ENCODE peak calls at places on chromosome 4, in four cellular contexts. One of them, this sample, is unnamed. For H3K36me3, the result is how much of the 10 kb centered on the place peaks cover.

GRCh38 chr4:98557497-98557896 is 100.9 kb downstream of the TSPAN5 start:
- DNase-seq in HCT116: peak
- DNase-seq in heart left ventricle: no peak
- DNase-seq in endothelial cell of umbilical vein: peak
- DNase-seq in this sample: no peak

GRCh38 chr4:166252487-166253402 is 379.7 kb downstream of the TLL1 start:
- DNase-seq in endothelial cell of umbilical vein: peak
- DNase-seq in heart left ventricle: no peak
- DNase-seq in HCT116: peak
- DNase-seq in this sample: no peak

GRCh38 chr4:183492791-183493221 is 12.1 kb upstream of the ING2 start:
- DNase-seq in heart left ventricle: no peak
- DNase-seq in HCT116: no peak
- DNase-seq in endothelial cell of umbilical vein: peak
- DNase-seq in this sample: peak

GRCh38 chr4:29310252-29310651 is 1409.9 kb upstream of the PCDH7 start:
- DNase-seq in heart left ventricle: no peak
- DNase-seq in endothelial cell of umbilical vein: peak
- DNase-seq in HCT116: no peak
- DNase-seq in this sample: no peak

GRCh38 chr4:48553720-48554119 is 63.7 kb downstream of the ZAR1 start:
- DNase-seq in heart left ventricle: no peak
- DNase-seq in endothelial cell of umbilical vein: no peak
- DNase-seq in HCT116: no peak
- DNase-seq in this sample: no peak

GRCh38 chr4:123776267-123776666 is 379.7 kb downstream of the SPRY1 start:
- DNase-seq in heart left ventricle: no peak
- DNase-seq in endothelial cell of umbilical vein: no peak
- DNase-seq in HCT116: no peak
- DNase-seq in this sample: no peak

GRCh38 chr4:144633215-144633614 is 12.7 kb upstream of the HHIP start:
- DNase-seq in heart left ventricle: no peak
- DNase-seq in HCT116: no peak
- DNase-seq in endothelial cell of umbilical vein: no peak
- DNase-seq in this sample: no peak

GRCh38 chr4:19455196-19455595 is 796.5 kb upstream of the SLIT2 start:
- DNase-seq in endothelial cell of umbilical vein: no peak
- DNase-seq in heart left ventricle: no peak
- DNase-seq in HCT116: peak
- DNase-seq in this sample: no peak

GRCh38 chr4:140718240-140718639 is 37.9 kb downstream of the TBC1D9 start:
- DNase-seq in HCT116: no peak
- DNase-seq in heart left ventricle: no peak
- DNase-seq in endothelial cell of umbilical vein: peak
- DNase-seq in this sample: no peak

GRCh38 chr4:145557720-145558119 is 61.5 kb upstream of the MMAA start:
- DNase-seq in HCT116: peak
- DNase-seq in heart left ventricle: peak
- DNase-seq in endothelial cell of umbilical vein: peak
- DNase-seq in this sample: no peak

GRCh38 chr4:106502106-106502699 is 133.6 kb upstream of the GIMD1 start:
- DNase-seq in HCT116: peak
- DNase-seq in endothelial cell of umbilical vein: peak
- DNase-seq in heart left ventricle: peak
- DNase-seq in this sample: no peak

GRCh38 chr4:162852642-162853041 is 314.0 kb downstream of the NAF1 start:
- DNase-seq in HCT116: no peak
- DNase-seq in endothelial cell of umbilical vein: no peak
- DNase-seq in heart left ventricle: no peak
- DNase-seq in this sample: no peak

GRCh38 chr4:23888421-23889319 is 1.2 kb downstream of the PPARGC1A start:
- DNase-seq in heart left ventricle: no peak
- DNase-seq in HCT116: no peak
- DNase-seq in endothelial cell of umbilical vein: no peak
- DNase-seq in this sample: no peak

GRCh38 chr4:102518703-102519131 is 17.6 kb downstream of the NFKB1 start:
- DNase-seq in HCT116: no peak
- DNase-seq in endothelial cell of umbilical vein: no peak
- DNase-seq in heart left ventricle: no peak
- DNase-seq in this sample: no peak

GRCh38 chr4:26321326-26322276 is 787 bp downstream of the RBPJ start:
- DNase-seq in endothelial cell of umbilical vein: peak
- DNase-seq in HCT116: no peak
- DNase-seq in heart left ventricle: peak
- DNase-seq in this sample: no peak

GRCh38 chr4:2964077-2964471 is 703 bp downstream of the GRK4 start:
- DNase-seq in endothelial cell of umbilical vein: peak
- DNase-seq in heart left ventricle: peak
- DNase-seq in HCT116: no peak
- DNase-seq in this sample: no peak

GRCh38 chr4:11312389-11312788 is 116.3 kb downstream of the HS3ST1 start:
- DNase-seq in endothelial cell of umbilical vein: no peak
- DNase-seq in HCT116: no peak
- DNase-seq in heart left ventricle: peak
- DNase-seq in this sample: no peak

GRCh38 chr4:2388430-2389182 is 29.8 kb downstream of the ZFYVE28 start:
- DNase-seq in HCT116: no peak
- DNase-seq in endothelial cell of umbilical vein: no peak
- DNase-seq in heart left ventricle: no peak
- DNase-seq in this sample: no peak

GRCh38 chr4:159455675-159456235 is 352.9 kb downstream of the RAPGEF2 start:
- DNase-seq in endothelial cell of umbilical vein: peak
- DNase-seq in HCT116: peak
- DNase-seq in heart left ventricle: no peak
- DNase-seq in this sample: no peak

GRCh38 chr4:7223566-7223965 is 31.2 kb downstream of the SORCS2 start:
- DNase-seq in HCT116: no peak
- DNase-seq in heart left ventricle: no peak
- DNase-seq in endothelial cell of umbilical vein: no peak
- DNase-seq in this sample: no peak

GRCh38 chr4:81452452-81453011 is 19.2 kb downstream of the RASGEF1B start:
- DNase-seq in endothelial cell of umbilical vein: no peak
- DNase-seq in heart left ventricle: no peak
- DNase-seq in HCT116: no peak
- DNase-seq in this sample: no peak

GRCh38 chr4:129804458-129804981 is 708.6 kb downstream of the C4orf33 start:
- DNase-seq in HCT116: no peak
- DNase-seq in heart left ventricle: no peak
- DNase-seq in endothelial cell of umbilical vein: no peak
- DNase-seq in this sample: no peak

GRCh38 chr4:70637239-70637920 is 8.8 kb downstream of the ENAM start:
- DNase-seq in heart left ventricle: no peak
- DNase-seq in endothelial cell of umbilical vein: no peak
- DNase-seq in HCT116: no peak
- DNase-seq in this sample: no peak

GRCh38 chr4:183154701-183155391 is 55.8 kb downstream of the WWC2 start:
- DNase-seq in endothelial cell of umbilical vein: no peak
- DNase-seq in HCT116: no peak
- DNase-seq in heart left ventricle: no peak
- DNase-seq in this sample: no peak

GRCh38 chr4:4752576-4753401 is 106.7 kb upstream of the MSX1 start:
- DNase-seq in endothelial cell of umbilical vein: no peak
- DNase-seq in HCT116: no peak
- DNase-seq in heart left ventricle: no peak
- DNase-seq in this sample: peak

GRCh38 chr4:57442834-57443291 is 332.7 kb upstream of the IGFBP7 start:
- DNase-seq in heart left ventricle: peak
- DNase-seq in endothelial cell of umbilical vein: peak
- DNase-seq in HCT116: no peak
- DNase-seq in this sample: no peak

DNA sequence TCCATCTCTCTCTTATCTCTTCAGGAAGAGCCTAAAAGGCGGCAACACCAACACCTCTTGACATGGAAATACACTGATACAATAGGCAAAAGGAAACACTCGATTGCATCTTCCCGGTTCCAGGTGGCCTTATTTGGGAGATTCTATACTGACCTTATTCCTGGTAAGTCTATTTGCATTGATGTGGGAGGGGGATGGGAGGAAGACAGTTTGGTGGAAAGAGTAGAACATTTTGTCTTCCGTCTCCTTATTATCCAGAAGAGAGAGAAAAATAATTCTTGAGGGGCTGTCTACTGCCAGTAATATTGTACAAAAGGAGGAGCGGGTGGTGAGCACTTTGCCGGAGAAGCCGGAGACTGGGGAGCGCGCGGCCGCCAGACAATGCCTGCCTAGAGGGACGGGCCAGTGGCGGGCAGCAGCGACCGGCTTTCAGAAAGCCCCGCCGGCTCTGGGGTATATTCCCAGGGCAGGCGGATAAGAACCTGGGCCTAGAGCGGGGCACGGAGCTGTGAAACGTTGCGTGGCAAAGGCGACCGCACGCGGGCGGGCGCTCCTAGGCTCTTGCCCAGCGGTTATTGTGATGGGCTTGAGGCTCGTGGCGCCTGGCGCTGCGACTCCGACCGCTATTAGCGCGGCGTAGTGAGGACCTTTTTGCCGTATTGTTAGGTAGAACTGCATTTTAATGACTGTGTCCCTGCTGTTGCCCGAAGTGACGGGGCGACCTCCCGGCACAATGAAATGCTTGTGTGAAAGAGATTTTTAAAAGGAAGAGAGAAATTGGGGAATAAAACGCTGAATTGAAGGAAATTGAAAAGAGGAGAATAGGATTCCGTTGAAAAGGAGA is 520 bp downstream of the PRDM8 start:
- DNase-seq in endothelial cell of umbilical vein: peak
- DNase-seq in HCT116: no peak
- DNase-seq in heart left ventricle: no peak
- DNase-seq in this sample: no peak
- H3K4me3 ChIP-seq in endothelial cell of umbilical vein: no peak
- H3K4me3 ChIP-seq in HCT116: no peak
- H3K4me3 ChIP-seq in heart left ventricle: peak
- H3K4me3 ChIP-seq in this sample: peak

GRCh38 chr4:118175506-118175905 is 141.2 kb downstream of the NDST3 start:
- DNase-seq in heart left ventricle: no peak
- DNase-seq in HCT116: no peak
- DNase-seq in endothelial cell of umbilical vein: no peak
- DNase-seq in this sample: no peak

GRCh38 chr4:118173126-118173525 is 138.8 kb downstream of the NDST3 start:
- DNase-seq in endothelial cell of umbilical vein: no peak
- DNase-seq in HCT116: no peak
- DNase-seq in heart left ventricle: no peak
- DNase-seq in this sample: no peak

GRCh38 chr4:118180776-118181175 is 146.5 kb downstream of the NDST3 start:
- DNase-seq in HCT116: no peak
- DNase-seq in endothelial cell of umbilical vein: no peak
- DNase-seq in heart left ventricle: no peak
- DNase-seq in this sample: no peak

GRCh38 chr4:118173956-118174355 is 139.7 kb downstream of the NDST3 start:
- DNase-seq in HCT116: no peak
- DNase-seq in endothelial cell of umbilical vein: peak
- DNase-seq in heart left ventricle: no peak
- DNase-seq in this sample: peak

GRCh38 chr4:118177121-118177520 is 142.8 kb downstream of the NDST3 start:
- DNase-seq in heart left ventricle: no peak
- DNase-seq in endothelial cell of umbilical vein: no peak
- DNase-seq in HCT116: no peak
- DNase-seq in this sample: no peak
- H3K36me3 ChIP-seq in heart left ventricle: under half
- H3K36me3 ChIP-seq in endothelial cell of umbilical vein: under half
- H3K36me3 ChIP-seq in HCT116: under half
- H3K36me3 ChIP-seq in this sample: under half

GRCh38 chr4:53656421-53656981 is 65.2 kb upstream of the LNX1 start:
- DNase-seq in endothelial cell of umbilical vein: no peak
- DNase-seq in heart left ventricle: no peak
- DNase-seq in HCT116: no peak
- DNase-seq in this sample: peak
- TF ChIP-seq CTCF in endothelial cell of umbilical vein: peak
- TF ChIP-seq CTCF in heart left ventricle: peak
- TF ChIP-seq CTCF in HCT116: no peak
- TF ChIP-seq CTCF in this sample: peak

GRCh38 chr4:9867746-9868425 is 86.5 kb downstream of the DRD5 start:
- DNase-seq in endothelial cell of umbilical vein: no peak
- DNase-seq in heart left ventricle: no peak
- DNase-seq in HCT116: no peak
- DNase-seq in this sample: no peak
- H3K4me3 ChIP-seq in endothelial cell of umbilical vein: no peak
- H3K4me3 ChIP-seq in heart left ventricle: no peak
- H3K4me3 ChIP-seq in HCT116: no peak
- H3K4me3 ChIP-seq in this sample: no peak

DNA sequence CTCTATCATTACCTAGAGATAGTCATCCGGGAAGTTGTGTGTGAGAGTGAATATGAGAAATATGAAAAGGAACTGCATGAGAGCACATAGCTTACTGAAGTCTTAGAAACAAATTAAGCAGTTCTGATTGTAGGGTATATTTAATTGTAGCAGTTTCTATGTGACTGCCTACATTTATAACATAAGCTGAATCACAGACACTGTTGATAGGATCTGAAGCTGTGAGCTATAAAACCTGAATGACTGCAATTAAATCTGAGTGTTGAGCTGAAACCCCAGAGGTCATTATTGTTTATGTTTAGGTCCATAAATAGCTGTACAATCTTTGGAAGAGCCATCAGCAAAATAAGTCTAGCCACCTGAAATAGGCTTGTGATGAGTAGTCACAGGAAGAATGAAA is 210.1 kb upstream of the CXCL13 start:
- DNase-seq in heart left ventricle: no peak
- DNase-seq in HCT116: no peak
- DNase-seq in endothelial cell of umbilical vein: no peak
- DNase-seq in this sample: no peak
- H3K36me3 ChIP-seq in heart left ventricle: under half
- H3K36me3 ChIP-seq in HCT116: under half
- H3K36me3 ChIP-seq in endothelial cell of umbilical vein: under half
- H3K36me3 ChIP-seq in this sample: under half

GRCh38 chr4:176380352-176381157 is 60.8 kb downstream of the SPCS3 start:
- DNase-seq in endothelial cell of umbilical vein: no peak
- DNase-seq in HCT116: no peak
- DNase-seq in heart left ventricle: peak
- DNase-seq in this sample: no peak

GRCh38 chr4:176377705-176378302 is 58.0 kb downstream of the SPCS3 start:
- DNase-seq in HCT116: peak
- DNase-seq in endothelial cell of umbilical vein: peak
- DNase-seq in heart left ventricle: no peak
- DNase-seq in this sample: no peak

GRCh38 chr4:176376032-176376614 is 56.4 kb downstream of the SPCS3 start:
- DNase-seq in endothelial cell of umbilical vein: peak
- DNase-seq in heart left ventricle: no peak
- DNase-seq in HCT116: peak
- DNase-seq in this sample: no peak
- TF ChIP-seq CTCF in endothelial cell of umbilical vein: peak
- TF ChIP-seq CTCF in heart left ventricle: peak
- TF ChIP-seq CTCF in HCT116: peak
- TF ChIP-seq CTCF in this sample: peak

GRCh38 chr4:99645036-99645435 is 12.6 kb downstream of the C4orf54 start:
- DNase-seq in endothelial cell of umbilical vein: no peak
- DNase-seq in HCT116: no peak
- DNase-seq in heart left ventricle: no peak
- DNase-seq in this sample: no peak
- H3K4me3 ChIP-seq in endothelial cell of umbilical vein: no peak
- H3K4me3 ChIP-seq in HCT116: no peak
- H3K4me3 ChIP-seq in heart left ventricle: no peak
- H3K4me3 ChIP-seq in this sample: no peak

DNA sequence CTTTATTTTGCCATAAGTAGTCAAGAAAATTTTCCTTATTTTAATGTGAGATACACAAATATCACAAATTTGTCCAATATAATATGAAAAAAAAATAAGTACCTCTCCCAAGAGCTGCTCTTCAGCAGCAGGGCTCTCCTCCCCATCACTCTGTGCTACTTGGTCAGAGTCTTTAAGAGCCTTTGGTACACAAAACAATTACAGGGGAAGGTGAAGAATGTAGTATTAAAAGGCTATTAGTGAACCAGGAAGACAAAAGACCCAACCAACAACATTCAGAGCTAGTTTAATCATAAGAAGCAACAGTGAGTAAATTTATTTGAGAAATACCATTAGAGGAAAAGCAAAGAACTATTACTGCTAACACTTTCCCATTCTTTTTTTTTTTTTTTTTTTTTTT is 29.4 kb downstream of the SEC31A start:
- DNase-seq in heart left ventricle: no peak
- DNase-seq in endothelial cell of umbilical vein: no peak
- DNase-seq in HCT116: no peak
- DNase-seq in this sample: no peak
- H3K36me3 ChIP-seq in heart left ventricle: under half
- H3K36me3 ChIP-seq in endothelial cell of umbilical vein: under half
- H3K36me3 ChIP-seq in HCT116: under half
- H3K36me3 ChIP-seq in this sample: under half